ENCODE peak calls at places on chromosomes 3 and 15, in four cellular contexts. One of them, this sample, is unnamed.

GRCh38 chr3:14289590-14290453 is 111.2 kb downstream of the LSM3 start:
- DNase-seq in AG08395: peak; percentile 87
- DNase-seq in activated naive CD4-positive, alpha-beta T cell treated with anti-CD3 and anti-CD28 coated beads, Interleukin-2, amount 10 ng/mL, durations not matched to agents 7 days and 5 days: no peak
- DNase-seq in NAMALWA: no peak
- DNase-seq in this sample: peak; percentile 96

GRCh38 chr3:159640220-159640619 is 348.4 kb upstream of the IL12A start:
- DNase-seq in AG08395: no peak
- DNase-seq in activated naive CD4-positive, alpha-beta T cell treated with anti-CD3 and anti-CD28 coated beads, Interleukin-2, amount 10 ng/mL, durations not matched to agents 7 days and 5 days: no peak
- DNase-seq in NAMALWA: no peak
- DNase-seq in this sample: no peak

GRCh38 chr3:122183521-122183892 is at the start of gene CASR:
- DNase-seq in AG08395: no peak
- DNase-seq in activated naive CD4-positive, alpha-beta T cell treated with anti-CD3 and anti-CD28 coated beads, Interleukin-2, amount 10 ng/mL, durations not matched to agents 7 days and 5 days: no peak
- DNase-seq in NAMALWA: no peak
- DNase-seq in this sample: no peak

GRCh38 chr3:32743934-32744333 is 58.9 kb downstream of the CNOT10 start:
- DNase-seq in AG08395: no peak
- DNase-seq in activated naive CD4-positive, alpha-beta T cell treated with anti-CD3 and anti-CD28 coated beads, Interleukin-2, amount 10 ng/mL, durations not matched to agents 7 days and 5 days: no peak
- DNase-seq in NAMALWA: no peak
- DNase-seq in this sample: peak; percentile 36

GRCh38 chr3:196008929-196009328 is 73.0 kb downstream of the TFRC start:
- DNase-seq in AG08395: no peak
- DNase-seq in activated naive CD4-positive, alpha-beta T cell treated with anti-CD3 and anti-CD28 coated beads, Interleukin-2, amount 10 ng/mL, durations not matched to agents 7 days and 5 days: no peak
- DNase-seq in NAMALWA: no peak
- DNase-seq in this sample: no peak

GRCh38 chr3:97278506-97278905 is 464.1 kb downstream of the EPHA6 start:
- DNase-seq in AG08395: no peak
- DNase-seq in activated naive CD4-positive, alpha-beta T cell treated with anti-CD3 and anti-CD28 coated beads, Interleukin-2, amount 10 ng/mL, durations not matched to agents 7 days and 5 days: no peak
- DNase-seq in NAMALWA: peak; percentile 7
- DNase-seq in this sample: no peak

GRCh38 chr3:70740872-70741271 is 428.4 kb upstream of the MDFIC2 start:
- DNase-seq in AG08395: no peak
- DNase-seq in activated naive CD4-positive, alpha-beta T cell treated with anti-CD3 and anti-CD28 coated beads, Interleukin-2, amount 10 ng/mL, durations not matched to agents 7 days and 5 days: no peak
- DNase-seq in NAMALWA: no peak
- DNase-seq in this sample: no peak

GRCh38 chr15:48928877-48929538 is 34.7 kb downstream of the SHC4 start:
- DNase-seq in AG08395: no peak
- DNase-seq in activated naive CD4-positive, alpha-beta T cell treated with anti-CD3 and anti-CD28 coated beads, Interleukin-2, amount 10 ng/mL, durations not matched to agents 7 days and 5 days: no peak
- DNase-seq in NAMALWA: no peak
- DNase-seq in this sample: peak; percentile 16

GRCh38 chr3:179181021-179181472 is 32.9 kb downstream of the PIK3CA start:
- DNase-seq in AG08395: peak; percentile 42
- DNase-seq in activated naive CD4-positive, alpha-beta T cell treated with anti-CD3 and anti-CD28 coated beads, Interleukin-2, amount 10 ng/mL, durations not matched to agents 7 days and 5 days: no peak
- DNase-seq in NAMALWA: no peak
- DNase-seq in this sample: peak; percentile 52

GRCh38 chr3:107868449-107868848 is 222.4 kb downstream of the CD47 start:
- DNase-seq in AG08395: no peak
- DNase-seq in activated naive CD4-positive, alpha-beta T cell treated with anti-CD3 and anti-CD28 coated beads, Interleukin-2, amount 10 ng/mL, durations not matched to agents 7 days and 5 days: no peak
- DNase-seq in NAMALWA: no peak
- DNase-seq in this sample: no peak

GRCh38 chr15:40487816-40488682 is 17.3 kb downstream of the CHST14 start:
- DNase-seq in AG08395: no peak
- DNase-seq in activated naive CD4-positive, alpha-beta T cell treated with anti-CD3 and anti-CD28 coated beads, Interleukin-2, amount 10 ng/mL, durations not matched to agents 7 days and 5 days: no peak
- DNase-seq in NAMALWA: no peak
- DNase-seq in this sample: no peak

GRCh38 chr3:187385296-187385695 is 17.1 kb downstream of the RTP4 start:
- DNase-seq in AG08395: no peak
- DNase-seq in activated naive CD4-positive, alpha-beta T cell treated with anti-CD3 and anti-CD28 coated beads, Interleukin-2, amount 10 ng/mL, durations not matched to agents 7 days and 5 days: no peak
- DNase-seq in NAMALWA: no peak
- DNase-seq in this sample: no peak

GRCh38 chr15:41288464-41288863 is 43.9 kb downstream of the OIP5 start:
- DNase-seq in AG08395: no peak
- DNase-seq in activated naive CD4-positive, alpha-beta T cell treated with anti-CD3 and anti-CD28 coated beads, Interleukin-2, amount 10 ng/mL, durations not matched to agents 7 days and 5 days: no peak
- DNase-seq in NAMALWA: no peak
- DNase-seq in this sample: no peak

GRCh38 chr3:144053121-144053520 is 81.5 kb downstream of the DIPK2A start:
- DNase-seq in AG08395: peak; percentile 66
- DNase-seq in activated naive CD4-positive, alpha-beta T cell treated with anti-CD3 and anti-CD28 coated beads, Interleukin-2, amount 10 ng/mL, durations not matched to agents 7 days and 5 days: no peak
- DNase-seq in NAMALWA: no peak
- DNase-seq in this sample: peak; percentile 60

GRCh38 chr3:46127503-46127902 is 80.6 kb downstream of the CCR1 start:
- DNase-seq in AG08395: peak; percentile 79
- DNase-seq in activated naive CD4-positive, alpha-beta T cell treated with anti-CD3 and anti-CD28 coated beads, Interleukin-2, amount 10 ng/mL, durations not matched to agents 7 days and 5 days: no peak
- DNase-seq in NAMALWA: no peak
- DNase-seq in this sample: peak; percentile 81

This sample was measured in myocyte.